ENCODE peak calls at places on chromosomes 16 and 17, in four cellular contexts. R is stimulated activated CD8-positive, alpha-beta memory T cell treated with anti-CD3 and anti-CD28 coated beads, Interleukin-15, amount 100 ng/mL, for 1 hour; V is neural crest cell; U is bronchial epithelial cell. D is an unnamed sample.

GRCh38 chr16:54430491-54431030 is 144.0 kb upstream of the IRX3 start:
- DNase-seq in R (no peak), V (no peak), U (peak; percentile 48), D (no peak)

GRCh38 chr16:17520567-17520966 is 49.8 kb upstream of the XYLT1 start:
- DNase-seq in R (no peak), V (no peak), U (no peak), D (no peak)

GRCh38 chr17:48593840-48594411 is 347 bp upstream of the HOXB5 start:
- DNase-seq in R (peak; percentile 66), V (peak; percentile 88), U (peak; percentile 32), D (peak; percentile 61)

GRCh38 chr16:27239026-27239425 is 29.5 kb downstream of the NSMCE1 start:
- DNase-seq in R (no peak), V (no peak), U (no peak), D (no peak)

GRCh38 chr17:77688369-77688768 is 270.1 kb upstream of the TNRC6C start:
- DNase-seq in R (no peak), V (no peak), U (no peak), D (no peak)

GRCh38 chr17:49494937-49495841 is at the start of gene NGFR:
- DNase-seq in R (no peak), V (peak; percentile 42), U (peak; percentile 27), D (peak; percentile 38)

GRCh38 chr17:31825961-31826691 is 32.9 kb downstream of the COPRS start:
- DNase-seq in R (no peak), V (no peak), U (peak; percentile 51), D (no peak)

GRCh38 chr17:76523084-76524037 is 14.1 kb downstream of the CYGB start:
- DNase-seq in R (peak; percentile 64), V (peak; percentile 77), U (peak; percentile 42), D (peak; percentile 87)

GRCh38 chr17:73278465-73279453 is 17.1 kb upstream of the CPSF4L start:
- DNase-seq in R (no peak), V (no peak), U (peak; percentile 29), D (no peak)

GRCh38 chr16:69476920-69477418 is 52.5 kb downstream of the CYB5B start:
- DNase-seq in R (no peak), V (no peak), U (peak; percentile 64), D (no peak)

GRCh38 chr16:35492225-35492624 is 2032.8 kb downstream of the TP53TG3F start:
- DNase-seq in R (no peak), V (no peak), U (no peak), D (no peak)

GRCh38 chr16:68722119-68723024 is 14.7 kb upstream of the CDH1 start:
- DNase-seq in R (no peak), V (no peak), U (no peak), D (no peak)

GRCh38 chr17:58316260-58316960 is 12.2 kb downstream of the TSPOAP1 start:
- DNase-seq in R (no peak), V (no peak), U (no peak), D (no peak)

GRCh38 chr17:21245703-21246102 is 7.5 kb downstream of the NATD1 start:
- DNase-seq in R (no peak), V (no peak), U (no peak), D (no peak)

GRCh38 chr17:73638556-73638955 is 5.7 kb downstream of the SDK2 start:
- DNase-seq in R (no peak), V (no peak), U (no peak), D (no peak)

GRCh38 chr16:12303649-12304048 is 327.1 kb downstream of the SNX29 start:
- DNase-seq in R (no peak), V (no peak), U (no peak), D (no peak)

GRCh38 chr17:55245986-55246385 is 18.8 kb upstream of the HLF start:
- DNase-seq in R (no peak), V (no peak), U (no peak), D (no peak)

GRCh38 chr16:19375561-19376158 is 42.0 kb upstream of the TMC5 start:
- DNase-seq in R (no peak), V (peak; percentile 46), U (peak; percentile 52), D (no peak)

GRCh38 chr16:83652898-83653297 is 154.9 kb upstream of the HSBP1 start:
- DNase-seq in R (no peak), V (no peak), U (no peak), D (no peak)

GRCh38 chr17:44473367-44473766 is 29.8 kb downstream of the GPATCH8 start:
- DNase-seq in R (no peak), V (no peak), U (no peak), D (no peak)

GRCh38 chr16:76670125-76670857 is 393.1 kb downstream of the CNTNAP4 start:
- DNase-seq in R (no peak), V (no peak), U (peak; percentile 50), D (no peak)

GRCh38 chr16:50709061-50709695 is 15.8 kb downstream of the NOD2 start:
- DNase-seq in R (no peak), V (no peak), U (no peak), D (no peak)

GRCh38 chr16:68417711-68418301 is 30.5 kb downstream of the SMPD3 start:
- DNase-seq in R (peak; percentile 46), V (no peak), U (peak; percentile 80), D (peak; percentile 80)

GRCh38 chr16:1363501-1364041 is 11.8 kb downstream of the GNPTG start:
- DNase-seq in R (peak; percentile 40), V (peak; percentile 56), U (peak; percentile 23), D (peak; percentile 48)

GRCh38 chr17:76232342-76232741 is 8.0 kb downstream of the RNF157 start:
- DNase-seq in R (no peak), V (no peak), U (peak; percentile 75), D (no peak)

GRCh38 chr17:82458130-82458884 is at the start of gene NARF:
- DNase-seq in R (peak; percentile 89), V (peak; percentile 91), U (peak; percentile 92), D (peak; percentile 96)

GRCh38 chr16:89844739-89845339 is 16.6 kb downstream of the SPIRE2 start:
- DNase-seq in R (no peak), V (no peak), U (no peak), D (no peak)

GRCh38 chr17:61380217-61380835 is 19.3 kb upstream of the TBX2 start:
- DNase-seq in R (no peak), V (no peak), U (no peak), D (no peak)

GRCh38 chr17:69602969-69603368 is 188.5 kb downstream of the MAP2K6 start:
- DNase-seq in R (no peak), V (no peak), U (no peak), D (no peak)

GRCh38 chr16:24906901-24907300 is 61.1 kb downstream of the SLC5A11 start:
- DNase-seq in R (no peak), V (no peak), U (no peak), D (no peak)

GRCh38 chr17:42283241-42284019 is 4.9 kb upstream of the STAT5A start:
- DNase-seq in R (no peak), V (no peak), U (no peak), D (no peak)

GRCh38 chr17:40317345-40317873 is 8.4 kb downstream of the RARA start:
- DNase-seq in R (no peak), V (peak; percentile 61), U (peak; percentile 75), D (peak; percentile 40)

GRCh38 chr17:77096570-77097214 is 44.1 kb upstream of the SEC14L1 start:
- DNase-seq in R (no peak), V (no peak), U (peak; percentile 47), D (no peak)

GRCh38 chr17:61321344-61321743 is 78.3 kb upstream of the TBX2 start:
- DNase-seq in R (no peak), V (peak; percentile 29), U (no peak), D (no peak)